ENCODE peak calls at places on chromosomes 4 and X, in eight cellular contexts. One of them, this sample, is unnamed.

GRCh38 chr4:152943673-152944072 is 7.5 kb downstream of the FHDC1 start:
- DNase-seq in astrocyte: peak
- DNase-seq in Peyer's patch: no peak
- DNase-seq in foreskin keratinocyte: no peak
- DNase-seq in kidney: no peak
- DNase-seq in A549: no peak
- DNase-seq in AG04450: no peak
- DNase-seq in dorsolateral prefrontal cortex: no peak
- DNase-seq in this sample: no peak

GRCh38 chrX:58051346-58051745 is 141.1 kb upstream of the ZXDA start:
- DNase-seq in dorsolateral prefrontal cortex: no peak
- DNase-seq in kidney: no peak
- DNase-seq in astrocyte: no peak
- DNase-seq in foreskin keratinocyte: peak
- DNase-seq in AG04450: no peak
- DNase-seq in Peyer's patch: no peak
- DNase-seq in A549: no peak
- DNase-seq in this sample: no peak

GRCh38 chr4:165737309-165737972 is 135.6 kb upstream of the TLL1 start:
- DNase-seq in foreskin keratinocyte: peak
- DNase-seq in Peyer's patch: no peak
- DNase-seq in AG04450: no peak
- DNase-seq in A549: no peak
- DNase-seq in dorsolateral prefrontal cortex: no peak
- DNase-seq in kidney: no peak
- DNase-seq in astrocyte: no peak
- DNase-seq in this sample: no peak

GRCh38 chrX:70052895-70053615 is 3.3 kb upstream of the AWAT2 start:
- DNase-seq in kidney: no peak
- DNase-seq in astrocyte: no peak
- DNase-seq in Peyer's patch: no peak
- DNase-seq in A549: no peak
- DNase-seq in AG04450: no peak
- DNase-seq in dorsolateral prefrontal cortex: no peak
- DNase-seq in foreskin keratinocyte: no peak
- DNase-seq in this sample: no peak

GRCh38 chr4:54230479-54231418 is 1.7 kb downstream of the PDGFRA start:
- DNase-seq in foreskin keratinocyte: no peak
- DNase-seq in A549: no peak
- DNase-seq in astrocyte: peak
- DNase-seq in Peyer's patch: peak
- DNase-seq in AG04450: no peak
- DNase-seq in dorsolateral prefrontal cortex: no peak
- DNase-seq in kidney: peak
- DNase-seq in this sample: peak

GRCh38 chr4:6526696-6527095 is 48.3 kb upstream of the MAN2B2 start:
- DNase-seq in foreskin keratinocyte: no peak
- DNase-seq in dorsolateral prefrontal cortex: no peak
- DNase-seq in Peyer's patch: no peak
- DNase-seq in A549: no peak
- DNase-seq in AG04450: no peak
- DNase-seq in astrocyte: no peak
- DNase-seq in kidney: no peak
- DNase-seq in this sample: no peak

GRCh38 chrX:15468036-15468435 is 25.1 kb downstream of the PIR start:
- DNase-seq in kidney: no peak
- DNase-seq in astrocyte: peak
- DNase-seq in A549: no peak
- DNase-seq in foreskin keratinocyte: peak
- DNase-seq in Peyer's patch: no peak
- DNase-seq in dorsolateral prefrontal cortex: no peak
- DNase-seq in AG04450: peak
- DNase-seq in this sample: no peak

GRCh38 chr4:136277741-136278140 is 1254.6 kb downstream of the PCDH18 start:
- DNase-seq in A549: no peak
- DNase-seq in Peyer's patch: no peak
- DNase-seq in AG04450: no peak
- DNase-seq in dorsolateral prefrontal cortex: no peak
- DNase-seq in kidney: no peak
- DNase-seq in astrocyte: peak
- DNase-seq in foreskin keratinocyte: no peak
- DNase-seq in this sample: no peak

GRCh38 chrX:49209434-49210251 is 9.7 kb upstream of the SYP start:
- DNase-seq in kidney: no peak
- DNase-seq in A549: no peak
- DNase-seq in Peyer's patch: no peak
- DNase-seq in foreskin keratinocyte: no peak
- DNase-seq in dorsolateral prefrontal cortex: no peak
- DNase-seq in astrocyte: no peak
- DNase-seq in AG04450: no peak
- DNase-seq in this sample: no peak

GRCh38 chr4:138910914-138911336 is 104.7 kb upstream of the NOCT start:
- DNase-seq in astrocyte: peak
- DNase-seq in dorsolateral prefrontal cortex: peak
- DNase-seq in Peyer's patch: peak
- DNase-seq in AG04450: peak
- DNase-seq in A549: peak
- DNase-seq in kidney: peak
- DNase-seq in foreskin keratinocyte: peak
- DNase-seq in this sample: peak

GRCh38 chr4:55512922-55513571 is 33.7 kb downstream of the CLOCK start:
- DNase-seq in foreskin keratinocyte: no peak
- DNase-seq in dorsolateral prefrontal cortex: no peak
- DNase-seq in AG04450: no peak
- DNase-seq in astrocyte: no peak
- DNase-seq in Peyer's patch: no peak
- DNase-seq in A549: no peak
- DNase-seq in kidney: no peak
- DNase-seq in this sample: no peak

GRCh38 chr4:124035364-124036036 is 638.9 kb downstream of the SPRY1 start:
- DNase-seq in dorsolateral prefrontal cortex: no peak
- DNase-seq in kidney: no peak
- DNase-seq in Peyer's patch: no peak
- DNase-seq in astrocyte: no peak
- DNase-seq in foreskin keratinocyte: no peak
- DNase-seq in A549: no peak
- DNase-seq in AG04450: no peak
- DNase-seq in this sample: no peak

GRCh38 chr4:67083496-67083895 is 461.8 kb downstream of the CENPC start:
- DNase-seq in foreskin keratinocyte: no peak
- DNase-seq in Peyer's patch: no peak
- DNase-seq in A549: no peak
- DNase-seq in dorsolateral prefrontal cortex: no peak
- DNase-seq in astrocyte: no peak
- DNase-seq in kidney: no peak
- DNase-seq in AG04450: no peak
- DNase-seq in this sample: no peak

GRCh38 chr4:173834151-173834550 is 304.1 kb upstream of the HAND2 start:
- DNase-seq in astrocyte: no peak
- DNase-seq in foreskin keratinocyte: peak
- DNase-seq in kidney: no peak
- DNase-seq in Peyer's patch: no peak
- DNase-seq in A549: peak
- DNase-seq in AG04450: no peak
- DNase-seq in dorsolateral prefrontal cortex: no peak
- DNase-seq in this sample: no peak

GRCh38 chr4:101919373-101919977 is 128.9 kb downstream of the BANK1 start:
- DNase-seq in kidney: no peak
- DNase-seq in A549: no peak
- DNase-seq in astrocyte: no peak
- DNase-seq in dorsolateral prefrontal cortex: no peak
- DNase-seq in AG04450: no peak
- DNase-seq in foreskin keratinocyte: no peak
- DNase-seq in Peyer's patch: no peak
- DNase-seq in this sample: no peak

GRCh38 chr4:10050171-10051120 is 29.1 kb upstream of the SLC2A9 start:
- DNase-seq in dorsolateral prefrontal cortex: no peak
- DNase-seq in astrocyte: no peak
- DNase-seq in AG04450: no peak
- DNase-seq in Peyer's patch: no peak
- DNase-seq in kidney: no peak
- DNase-seq in foreskin keratinocyte: peak
- DNase-seq in A549: no peak
- DNase-seq in this sample: no peak

GRCh38 chr4:3879681-3880594 is 113.8 kb downstream of the ADRA2C start:
- DNase-seq in astrocyte: no peak
- DNase-seq in A549: no peak
- DNase-seq in dorsolateral prefrontal cortex: no peak
- DNase-seq in AG04450: no peak
- DNase-seq in foreskin keratinocyte: no peak
- DNase-seq in kidney: no peak
- DNase-seq in Peyer's patch: peak
- DNase-seq in this sample: no peak

GRCh38 chrX:18490816-18491215 is 65.4 kb downstream of the CDKL5 start:
- DNase-seq in astrocyte: no peak
- DNase-seq in dorsolateral prefrontal cortex: no peak
- DNase-seq in kidney: no peak
- DNase-seq in AG04450: no peak
- DNase-seq in Peyer's patch: no peak
- DNase-seq in foreskin keratinocyte: no peak
- DNase-seq in A549: no peak
- DNase-seq in this sample: no peak

GRCh38 chr4:109574443-109574850 is 14.4 kb downstream of the MCUB start:
- DNase-seq in astrocyte: no peak
- DNase-seq in AG04450: no peak
- DNase-seq in foreskin keratinocyte: no peak
- DNase-seq in Peyer's patch: no peak
- DNase-seq in dorsolateral prefrontal cortex: no peak
- DNase-seq in A549: peak
- DNase-seq in kidney: no peak
- DNase-seq in this sample: no peak

GRCh38 chrX:100685284-100685996 is 41.4 kb downstream of the SRPX2 start:
- DNase-seq in foreskin keratinocyte: peak
- DNase-seq in kidney: no peak
- DNase-seq in astrocyte: peak
- DNase-seq in Peyer's patch: peak
- DNase-seq in A549: peak
- DNase-seq in AG04450: peak
- DNase-seq in dorsolateral prefrontal cortex: no peak
- DNase-seq in this sample: peak

GRCh38 chrX:110284159-110284558 is 33.7 kb downstream of the AMMECR1 start:
- DNase-seq in A549: peak
- DNase-seq in kidney: no peak
- DNase-seq in foreskin keratinocyte: peak
- DNase-seq in astrocyte: peak
- DNase-seq in dorsolateral prefrontal cortex: no peak
- DNase-seq in AG04450: peak
- DNase-seq in Peyer's patch: no peak
- DNase-seq in this sample: no peak

GRCh38 chr4:41526628-41527027 is 11.3 kb upstream of the LIMCH1 start:
- DNase-seq in kidney: no peak
- DNase-seq in AG04450: no peak
- DNase-seq in astrocyte: peak
- DNase-seq in A549: no peak
- DNase-seq in Peyer's patch: no peak
- DNase-seq in dorsolateral prefrontal cortex: no peak
- DNase-seq in foreskin keratinocyte: no peak
- DNase-seq in this sample: no peak

GRCh38 chr4:118775405-118775804 is 60.5 kb downstream of the SEC24D start:
- DNase-seq in astrocyte: no peak
- DNase-seq in kidney: no peak
- DNase-seq in Peyer's patch: no peak
- DNase-seq in dorsolateral prefrontal cortex: no peak
- DNase-seq in foreskin keratinocyte: no peak
- DNase-seq in A549: no peak
- DNase-seq in AG04450: no peak
- DNase-seq in this sample: no peak
- H3K27ac ChIP-seq in astrocyte: no peak
- H3K27ac ChIP-seq in kidney: no peak
- H3K27ac ChIP-seq in Peyer's patch: no peak
- H3K27ac ChIP-seq in dorsolateral prefrontal cortex: no peak
- H3K27ac ChIP-seq in foreskin keratinocyte: no peak
- H3K27ac ChIP-seq in A549: no peak
- H3K27ac ChIP-seq in AG04450: no peak
- H3K27ac ChIP-seq in this sample: peak

DNA sequence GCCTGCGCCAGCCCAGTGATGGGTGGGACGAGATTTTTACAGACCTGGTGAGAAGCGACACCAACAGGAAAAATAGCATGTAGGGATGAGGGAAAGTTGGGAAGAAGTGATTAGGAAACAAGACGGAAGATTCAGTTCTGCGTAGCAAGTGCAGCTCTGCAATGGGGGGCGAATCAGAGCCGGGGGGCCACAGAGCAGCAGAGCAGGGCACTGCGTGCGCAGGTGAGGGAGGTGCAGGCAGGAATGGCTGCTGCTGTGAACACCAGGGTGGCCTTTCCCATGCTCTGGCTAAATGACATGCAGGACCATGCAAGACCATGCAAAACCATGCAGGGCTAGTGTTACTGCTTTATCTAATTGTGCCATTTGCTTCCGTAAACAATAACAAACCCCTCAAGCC is 442.7 kb upstream of the FRG1 start:
- DNase-seq in kidney: no peak
- DNase-seq in foreskin keratinocyte: no peak
- DNase-seq in dorsolateral prefrontal cortex: no peak
- DNase-seq in AG04450: no peak
- DNase-seq in astrocyte: no peak
- DNase-seq in A549: no peak
- DNase-seq in Peyer's patch: no peak
- DNase-seq in this sample: no peak
- H3K27ac ChIP-seq in kidney: no peak
- H3K27ac ChIP-seq in foreskin keratinocyte: no peak
- H3K27ac ChIP-seq in dorsolateral prefrontal cortex: no peak
- H3K27ac ChIP-seq in AG04450: no peak
- H3K27ac ChIP-seq in astrocyte: no peak
- H3K27ac ChIP-seq in A549: no peak
- H3K27ac ChIP-seq in Peyer's patch: no peak
- H3K27ac ChIP-seq in this sample: no peak

GRCh38 chrX:45300638-45301037 is 100.0 kb upstream of the DIPK2B start:
- DNase-seq in dorsolateral prefrontal cortex: no peak
- DNase-seq in astrocyte: no peak
- DNase-seq in A549: no peak
- DNase-seq in kidney: no peak
- DNase-seq in AG04450: no peak
- DNase-seq in Peyer's patch: no peak
- DNase-seq in foreskin keratinocyte: no peak
- DNase-seq in this sample: no peak

GRCh38 chrX:45295587-45295986 is 94.9 kb upstream of the DIPK2B start:
- DNase-seq in AG04450: no peak
- DNase-seq in Peyer's patch: peak
- DNase-seq in astrocyte: peak
- DNase-seq in dorsolateral prefrontal cortex: no peak
- DNase-seq in kidney: no peak
- DNase-seq in A549: no peak
- DNase-seq in foreskin keratinocyte: peak
- DNase-seq in this sample: no peak
- H3K27ac ChIP-seq in AG04450: no peak
- H3K27ac ChIP-seq in Peyer's patch: no peak
- H3K27ac ChIP-seq in astrocyte: no peak
- H3K27ac ChIP-seq in dorsolateral prefrontal cortex: no peak
- H3K27ac ChIP-seq in kidney: no peak
- H3K27ac ChIP-seq in A549: no peak
- H3K27ac ChIP-seq in foreskin keratinocyte: no peak
- H3K27ac ChIP-seq in this sample: no peak

DNA sequence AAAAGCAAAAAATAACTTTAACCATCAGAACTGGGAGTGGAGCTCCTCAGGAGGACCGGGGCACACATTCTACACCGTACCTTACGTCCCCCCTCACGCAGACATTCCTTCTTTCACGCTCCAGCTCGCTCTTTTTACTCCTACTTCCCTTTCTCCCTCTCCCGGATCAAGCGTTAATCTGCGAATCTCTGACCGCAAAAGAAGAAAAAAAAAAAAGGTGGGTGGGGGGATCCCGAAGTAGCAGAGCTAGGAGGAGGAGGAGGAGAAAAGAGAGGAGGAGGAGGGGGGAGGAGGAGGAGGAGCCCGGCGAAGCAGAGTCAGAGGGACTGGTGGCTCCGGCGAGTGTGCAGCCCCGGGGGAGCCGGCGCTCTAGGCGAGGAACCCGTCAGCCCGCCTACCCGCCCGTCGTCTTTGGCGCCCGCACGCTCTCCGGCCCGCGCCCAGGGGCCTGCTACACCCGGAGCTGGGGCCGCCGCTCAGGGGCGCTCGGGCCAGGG is at the start of gene NHSL2:
- DNase-seq in Peyer's patch: no peak
- DNase-seq in kidney: no peak
- DNase-seq in foreskin keratinocyte: peak
- DNase-seq in AG04450: no peak
- DNase-seq in dorsolateral prefrontal cortex: no peak
- DNase-seq in A549: no peak
- DNase-seq in astrocyte: peak
- DNase-seq in this sample: peak
- H3K27ac ChIP-seq in Peyer's patch: no peak
- H3K27ac ChIP-seq in kidney: no peak
- H3K27ac ChIP-seq in foreskin keratinocyte: no peak
- H3K27ac ChIP-seq in AG04450: no peak
- H3K27ac ChIP-seq in dorsolateral prefrontal cortex: no peak
- H3K27ac ChIP-seq in A549: peak
- H3K27ac ChIP-seq in astrocyte: no peak
- H3K27ac ChIP-seq in this sample: peak

This sample was measured in sigmoid colon.